ENCODE peak calls at places on chromosomes 4 and X, in six cellular contexts. S is NCI-H446 treated with DMSO at 0.1 percent for 48 hours; R is A549; V is ELR; W is cardiac fibroblast; L is stimulated activated CD4-positive, alpha-beta T cell treated with anti-CD3 and anti-CD28 coated beads, Interleukin-15, amount 100 ng/mL, for 1 hour. N is an unnamed sample.

GRCh38 chr4:101292901-101293300 is 54.4 kb downstream of the PPP3CA start:
- DNase-seq in S (no peak), R (no peak), V (no peak), L (no peak), W (peak), N (no peak)

GRCh38 chrX:40146471-40147398 is 49.0 kb upstream of the BCOR start:
- DNase-seq in S (no peak), R (no peak), V (peak), L (no peak), W (peak), N (no peak)

GRCh38 chr4:14157262-14157661 is 529.7 kb upstream of the BOD1L1 start:
- DNase-seq in R (no peak), V (no peak), L (no peak), S (no peak), W (no peak), N (no peak)

GRCh38 chr4:126779446-126780166 is 853.2 kb upstream of the INTU start:
- DNase-seq in R (no peak), V (no peak), S (no peak), L (no peak), W (no peak), N (no peak)

GRCh38 chr4:183589710-183590109 is 69.3 kb downstream of the RWDD4 start:
- DNase-seq in W (no peak), L (no peak), R (no peak), V (peak), S (no peak), N (no peak)

GRCh38 chr4:26613242-26613641 is 29.4 kb downstream of the TBC1D19 start:
- DNase-seq in L (no peak), V (no peak), S (no peak), W (peak), R (no peak), N (no peak)

GRCh38 chr4:55475394-55476243 is 71.1 kb downstream of the CLOCK start:
- DNase-seq in V (peak), S (no peak), R (no peak), L (no peak), W (peak), N (no peak)

GRCh38 chrX:51296138-51296537 is 36.5 kb upstream of the NUDT10 start:
- DNase-seq in S (no peak), W (no peak), L (no peak), R (no peak), V (no peak), N (no peak)

GRCh38 chr4:148415500-148415899 is 26.7 kb downstream of the NR3C2 start:
- DNase-seq in L (no peak), W (peak), S (peak), V (peak), R (no peak), N (no peak)

GRCh38 chr4:184371390-184371787 is 103.0 kb downstream of the IRF2 start:
- DNase-seq in R (no peak), V (no peak), L (no peak), S (no peak), W (no peak), N (no peak)

GRCh38 chr4:24980064-24980690 is 50.6 kb downstream of the LGI2 start:
- DNase-seq in S (no peak), L (no peak), V (peak), W (peak), R (peak), N (peak)

GRCh38 chr4:102734591-102735385 is 26.0 kb downstream of the MANBA start:
- DNase-seq in L (no peak), S (no peak), W (peak), V (peak), R (no peak), N (peak)

GRCh38 chr4:65669008-65669971 is 999 bp downstream of the EPHA5 start:
- DNase-seq in L (no peak), S (no peak), V (peak), R (no peak), W (peak), N (no peak)

GRCh38 chrX:118655561-118656246 is 71.7 kb upstream of the IL13RA1 start:
- DNase-seq in S (no peak), V (peak), L (no peak), W (peak), R (no peak), N (peak)

GRCh38 chrX:38052096-38052495 is 45.7 kb downstream of the SYTL5 start:
- DNase-seq in S (no peak), W (peak), V (peak), L (no peak), R (no peak), N (no peak)

GRCh38 chrX:53441531-53442321 is 7.6 kb upstream of the HSD17B10 start:
- DNase-seq in R (peak), S (peak), L (peak), W (peak), V (peak), N (peak)

GRCh38 chrX:15416133-15416993 is 32.1 kb upstream of the VEGFD start:
- DNase-seq in L (no peak), W (peak), R (no peak), S (no peak), V (peak), N (no peak)

GRCh38 chr4:116923389-116923788 is 162.0 kb downstream of the TRAM1L1 start:
- DNase-seq in S (no peak), W (no peak), L (no peak), R (no peak), V (no peak), N (no peak)

GRCh38 chrX:349702-350101 is 31.1 kb upstream of the GTPBP6 start:
- DNase-seq in L (no peak), V (no peak), S (no peak), W (no peak), R (no peak), N (no peak)

GRCh38 chr4:76779740-76780459 is 118.0 kb downstream of the SOWAHB start:
- DNase-seq in S (no peak), W (peak), L (no peak), V (no peak), R (no peak), N (no peak)

GRCh38 chr4:54685810-54686209 is 28.1 kb downstream of the KIT start:
- DNase-seq in L (no peak), V (no peak), W (no peak), R (no peak), S (no peak), N (no peak)

GRCh38 chr4:107624024-107624423 is 96.0 kb downstream of the PAPSS1 start:
- DNase-seq in R (no peak), W (no peak), L (no peak), V (no peak), S (no peak), N (no peak)

GRCh38 chrX:40085086-40085551 is 12.6 kb downstream of the BCOR start:
- DNase-seq in W (peak), V (peak), R (no peak), S (no peak), L (no peak), N (no peak)

GRCh38 chr4:5751918-5752802 is 41.2 kb downstream of the EVC start:
- DNase-seq in S (no peak), V (peak), R (no peak), L (no peak), W (peak), N (no peak)

GRCh38 chr4:65865489-65865888 is 195.2 kb upstream of the EPHA5 start:
- DNase-seq in W (peak), L (no peak), S (no peak), V (peak), R (no peak), N (peak)

GRCh38 chr4:117549624-117550023 is 464.2 kb upstream of the TRAM1L1 start:
- DNase-seq in V (no peak), R (no peak), L (no peak), S (peak), W (no peak), N (no peak)

GRCh38 chrX:31178769-31179125 is 106.9 kb upstream of the FTHL17 start:
- DNase-seq in S (no peak), R (no peak), L (no peak), V (no peak), W (no peak), N (no peak)

GRCh38 chr4:138225477-138225876 is 16.7 kb downstream of the SLC7A11 start:
- DNase-seq in S (no peak), R (no peak), W (peak), L (no peak), V (peak), N (no peak)

GRCh38 chr4:87938746-87939145 is 36.8 kb upstream of the SPP1 start:
- DNase-seq in V (no peak), L (no peak), W (no peak), S (no peak), R (no peak), N (no peak)

GRCh38 chrX:19699151-19699550 is 183.8 kb upstream of the MAP3K15 start:
- DNase-seq in L (no peak), V (no peak), W (no peak), R (no peak), S (no peak), N (no peak)

GRCh38 chr4:145716200-145716599 is 36.3 kb downstream of the C4orf51 start:
- DNase-seq in W (peak), S (no peak), L (no peak), V (no peak), R (no peak), N (no peak)

GRCh38 chr4:23582671-23583070 is 307.2 kb downstream of the PPARGC1A start:
- DNase-seq in S (no peak), V (no peak), W (no peak), L (no peak), R (no peak), N (no peak)

GRCh38 chrX:96713303-96713702 is 28.7 kb downstream of the DIAPH2 start:
- DNase-seq in L (no peak), S (no peak), V (no peak), W (no peak), R (no peak), N (peak)

GRCh38 chrX:34631826-34632225 is 25.3 kb downstream of the TMEM47 start:
- DNase-seq in W (peak), V (no peak), R (no peak), L (no peak), S (no peak), N (no peak)

GRCh38 chr4:99635601-99636000 is 22.0 kb downstream of the C4orf54 start:
- DNase-seq in W (peak), R (no peak), S (no peak), V (peak), L (no peak), N (no peak)

GRCh38 chr4:5086535-5086934 is 35.3 kb downstream of the STK32B start:
- DNase-seq in R (no peak), S (no peak), V (no peak), W (no peak), L (no peak), N (no peak)

GRCh38 chr4:153816542-153816941 is 27.7 kb upstream of the SFRP2 start:
- DNase-seq in L (no peak), V (no peak), R (no peak), S (no peak), W (no peak), N (no peak)

GRCh38 chrX:74346124-74346523 is 42.1 kb downstream of the ZCCHC13 start:
- DNase-seq in W (no peak), R (no peak), S (no peak), L (no peak), V (no peak), N (no peak)

GRCh38 chr4:107037188-107037587 is 1.1 kb upstream of the DKK2 start:
- DNase-seq in R (no peak), L (no peak), W (peak), S (no peak), V (peak), N (no peak)

N was measured in HepG2.